ENCODE peak calls at places on chromosome 18, in eight cellular contexts. One of them, this sample, is unnamed.
A peak's percentile ranks its signal among the peaks of the same experiment; 100 is the strongest.

GRCh38 chr18:23207191-23207955 is 72.1 kb downstream of the CABLES1 start:
- DNase-seq in fibroblast of pulmonary artery: no peak
- DNase-seq in A549: peak; percentile 19
- DNase-seq in AG04450: no peak
- DNase-seq in fibroblast of mammary gland: peak; percentile 30
- DNase-seq in upper lobe of left lung: no peak
- DNase-seq in GM20000: no peak
- DNase-seq in ovary: no peak
- DNase-seq in this sample: no peak

GRCh38 chr18:37465922-37466321 is 99.7 kb downstream of the CELF4 start:
- DNase-seq in fibroblast of pulmonary artery: no peak
- DNase-seq in A549: no peak
- DNase-seq in AG04450: no peak
- DNase-seq in fibroblast of mammary gland: no peak
- DNase-seq in upper lobe of left lung: no peak
- DNase-seq in GM20000: no peak
- DNase-seq in ovary: no peak
- DNase-seq in this sample: no peak

GRCh38 chr18:62131305-62131909 is 55.4 kb downstream of the PIGN start:
- DNase-seq in fibroblast of pulmonary artery: peak; percentile 84
- DNase-seq in A549: peak; percentile 50
- DNase-seq in AG04450: no peak
- DNase-seq in fibroblast of mammary gland: peak; percentile 72
- DNase-seq in upper lobe of left lung: no peak
- DNase-seq in GM20000: peak; percentile 46
- DNase-seq in ovary: peak; percentile 42
- DNase-seq in this sample: peak; percentile 25

GRCh38 chr18:50726960-50727589 is 92.7 kb downstream of the MRO start:
- DNase-seq in fibroblast of pulmonary artery: no peak
- DNase-seq in A549: no peak
- DNase-seq in AG04450: no peak
- DNase-seq in fibroblast of mammary gland: no peak
- DNase-seq in upper lobe of left lung: no peak
- DNase-seq in GM20000: peak; percentile 80
- DNase-seq in ovary: no peak
- DNase-seq in this sample: peak; percentile 48

GRCh38 chr18:58572181-58572580 is 56.7 kb downstream of the ALPK2 start:
- DNase-seq in fibroblast of pulmonary artery: peak; percentile 98
- DNase-seq in A549: peak; percentile 65
- DNase-seq in AG04450: peak; percentile 98
- DNase-seq in fibroblast of mammary gland: peak; percentile 100
- DNase-seq in upper lobe of left lung: no peak
- DNase-seq in GM20000: no peak
- DNase-seq in ovary: no peak
- DNase-seq in this sample: no peak

GRCh38 chr18:36212301-36212977 is 25.1 kb downstream of the MOCOS start:
- DNase-seq in fibroblast of pulmonary artery: peak; percentile 34
- DNase-seq in A549: no peak
- DNase-seq in AG04450: no peak
- DNase-seq in fibroblast of mammary gland: peak; percentile 30
- DNase-seq in upper lobe of left lung: no peak
- DNase-seq in GM20000: no peak
- DNase-seq in ovary: peak; percentile 75
- DNase-seq in this sample: no peak

GRCh38 chr18:66826211-66826610 is 222.3 kb upstream of the CDH19 start:
- DNase-seq in fibroblast of pulmonary artery: peak; percentile 0
- DNase-seq in A549: no peak
- DNase-seq in AG04450: no peak
- DNase-seq in fibroblast of mammary gland: no peak
- DNase-seq in upper lobe of left lung: no peak
- DNase-seq in GM20000: no peak
- DNase-seq in ovary: no peak
- DNase-seq in this sample: no peak

GRCh38 chr18:55588876-55589595 is 1.0 kb upstream of the TCF4 start:
- DNase-seq in fibroblast of pulmonary artery: no peak
- DNase-seq in A549: peak; percentile 3
- DNase-seq in AG04450: no peak
- DNase-seq in fibroblast of mammary gland: peak; percentile 31
- DNase-seq in upper lobe of left lung: no peak
- DNase-seq in GM20000: no peak
- DNase-seq in ovary: no peak
- DNase-seq in this sample: no peak

GRCh38 chr18:21486905-21487437 is 113.5 kb downstream of the ESCO1 start:
- DNase-seq in fibroblast of pulmonary artery: no peak
- DNase-seq in A549: no peak
- DNase-seq in AG04450: no peak
- DNase-seq in fibroblast of mammary gland: no peak
- DNase-seq in upper lobe of left lung: no peak
- DNase-seq in GM20000: no peak
- DNase-seq in ovary: no peak
- DNase-seq in this sample: no peak

GRCh38 chr18:65439184-65439583 is 311.6 kb upstream of the CDH7 start:
- DNase-seq in fibroblast of pulmonary artery: no peak
- DNase-seq in A549: peak; percentile 1
- DNase-seq in AG04450: no peak
- DNase-seq in fibroblast of mammary gland: peak; percentile 2
- DNase-seq in upper lobe of left lung: no peak
- DNase-seq in GM20000: no peak
- DNase-seq in ovary: no peak
- DNase-seq in this sample: no peak
- TF ChIP-seq CTCF in fibroblast of pulmonary artery: no peak
- TF ChIP-seq CTCF in A549: no peak
- TF ChIP-seq CTCF in AG04450: no peak
- TF ChIP-seq CTCF in fibroblast of mammary gland: no peak
- TF ChIP-seq CTCF in upper lobe of left lung: no peak
- TF ChIP-seq CTCF in GM20000: no peak
- TF ChIP-seq CTCF in ovary: no peak
- TF ChIP-seq CTCF in this sample: no peak

GRCh38 chr18:79964330-79965118 is at the start of gene HSBP1L1:
- DNase-seq in fibroblast of pulmonary artery: peak; percentile 51
- DNase-seq in A549: peak; percentile 58
- DNase-seq in AG04450: no peak
- DNase-seq in fibroblast of mammary gland: peak; percentile 28
- DNase-seq in upper lobe of left lung: peak; percentile 96
- DNase-seq in GM20000: peak; percentile 86
- DNase-seq in ovary: peak; percentile 76
- DNase-seq in this sample: no peak
- TF ChIP-seq CTCF in fibroblast of pulmonary artery: no peak
- TF ChIP-seq CTCF in A549: peak; percentile 14
- TF ChIP-seq CTCF in AG04450: peak; percentile 16
- TF ChIP-seq CTCF in fibroblast of mammary gland: no peak
- TF ChIP-seq CTCF in upper lobe of left lung: peak; percentile 88
- TF ChIP-seq CTCF in GM20000: no peak
- TF ChIP-seq CTCF in ovary: no peak
- TF ChIP-seq CTCF in this sample: peak; percentile 24

DNA sequence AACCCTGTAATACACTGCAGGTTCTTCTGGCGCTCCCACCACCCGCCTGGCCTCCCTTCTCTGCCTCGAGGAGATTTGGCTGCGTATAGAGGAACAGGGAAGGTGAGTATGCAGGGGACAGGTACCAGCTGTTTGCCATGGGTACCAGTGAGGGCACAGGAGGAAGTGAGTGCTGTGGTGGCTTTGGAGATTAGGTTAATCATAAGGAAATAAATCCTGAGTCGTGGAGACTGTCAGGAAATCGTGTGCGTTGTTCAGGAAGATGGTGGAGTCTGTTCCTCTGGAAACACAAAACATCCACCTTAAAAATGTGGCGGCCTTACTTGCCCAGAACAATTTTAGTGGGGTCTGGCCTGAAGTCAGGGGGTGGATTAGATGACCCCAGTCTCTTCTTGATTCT is 230.4 kb downstream of the FAM210A start:
- DNase-seq in fibroblast of pulmonary artery: no peak
- DNase-seq in A549: no peak
- DNase-seq in AG04450: no peak
- DNase-seq in fibroblast of mammary gland: no peak
- DNase-seq in upper lobe of left lung: no peak
- DNase-seq in GM20000: no peak
- DNase-seq in ovary: no peak
- DNase-seq in this sample: no peak
- TF ChIP-seq CTCF in fibroblast of pulmonary artery: no peak
- TF ChIP-seq CTCF in A549: no peak
- TF ChIP-seq CTCF in AG04450: no peak
- TF ChIP-seq CTCF in fibroblast of mammary gland: no peak
- TF ChIP-seq CTCF in upper lobe of left lung: no peak
- TF ChIP-seq CTCF in GM20000: no peak
- TF ChIP-seq CTCF in ovary: no peak
- TF ChIP-seq CTCF in this sample: no peak

DNA sequence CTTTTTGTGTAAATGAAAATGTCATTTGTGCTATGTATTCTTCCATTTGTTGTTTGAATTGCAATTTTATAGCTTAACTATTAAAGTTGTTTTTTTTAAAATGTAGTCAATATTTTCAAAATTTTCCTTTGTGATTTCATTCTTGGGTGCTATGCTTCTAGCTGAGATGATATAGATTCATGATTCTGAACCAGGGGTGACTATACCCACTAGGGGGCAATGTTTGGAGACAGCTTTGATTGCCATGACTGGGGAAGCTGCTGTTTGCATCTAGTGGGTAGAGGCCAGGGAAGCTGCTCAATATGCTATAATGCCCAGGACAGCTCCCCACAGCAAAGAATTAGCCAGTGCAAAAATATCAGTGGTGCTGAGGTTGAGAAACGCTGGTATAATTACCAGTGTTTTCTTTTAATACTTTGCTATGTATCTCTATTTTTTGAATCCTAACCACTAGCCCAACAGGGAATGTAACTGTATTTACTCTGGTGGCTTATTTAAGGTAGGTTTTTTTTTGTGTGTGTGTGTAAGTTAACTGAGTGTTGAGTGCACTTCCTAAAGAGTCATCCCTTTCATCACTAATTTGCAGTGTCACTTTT is 99.7 kb downstream of the MEP1B start:
- DNase-seq in fibroblast of pulmonary artery: peak; percentile 86
- DNase-seq in A549: peak; percentile 58
- DNase-seq in AG04450: peak; percentile 36
- DNase-seq in fibroblast of mammary gland: peak; percentile 75
- DNase-seq in upper lobe of left lung: no peak
- DNase-seq in GM20000: peak; percentile 45
- DNase-seq in ovary: no peak
- DNase-seq in this sample: no peak
- TF ChIP-seq CTCF in fibroblast of pulmonary artery: peak; percentile 87
- TF ChIP-seq CTCF in A549: peak; percentile 65
- TF ChIP-seq CTCF in AG04450: peak; percentile 89
- TF ChIP-seq CTCF in fibroblast of mammary gland: peak; percentile 86
- TF ChIP-seq CTCF in upper lobe of left lung: peak; percentile 54
- TF ChIP-seq CTCF in GM20000: peak; percentile 27
- TF ChIP-seq CTCF in ovary: no peak
- TF ChIP-seq CTCF in this sample: peak; percentile 66

GRCh38 chr18:12093520-12094257 is at the start of gene ANKRD62:
- DNase-seq in fibroblast of pulmonary artery: no peak
- DNase-seq in A549: no peak
- DNase-seq in AG04450: no peak
- DNase-seq in fibroblast of mammary gland: no peak
- DNase-seq in upper lobe of left lung: peak; percentile 77
- DNase-seq in GM20000: no peak
- DNase-seq in ovary: no peak
- DNase-seq in this sample: no peak
- TF ChIP-seq CTCF in fibroblast of pulmonary artery: no peak
- TF ChIP-seq CTCF in A549: no peak
- TF ChIP-seq CTCF in AG04450: no peak
- TF ChIP-seq CTCF in fibroblast of mammary gland: no peak
- TF ChIP-seq CTCF in upper lobe of left lung: no peak
- TF ChIP-seq CTCF in GM20000: no peak
- TF ChIP-seq CTCF in ovary: no peak
- TF ChIP-seq CTCF in this sample: no peak

DNA sequence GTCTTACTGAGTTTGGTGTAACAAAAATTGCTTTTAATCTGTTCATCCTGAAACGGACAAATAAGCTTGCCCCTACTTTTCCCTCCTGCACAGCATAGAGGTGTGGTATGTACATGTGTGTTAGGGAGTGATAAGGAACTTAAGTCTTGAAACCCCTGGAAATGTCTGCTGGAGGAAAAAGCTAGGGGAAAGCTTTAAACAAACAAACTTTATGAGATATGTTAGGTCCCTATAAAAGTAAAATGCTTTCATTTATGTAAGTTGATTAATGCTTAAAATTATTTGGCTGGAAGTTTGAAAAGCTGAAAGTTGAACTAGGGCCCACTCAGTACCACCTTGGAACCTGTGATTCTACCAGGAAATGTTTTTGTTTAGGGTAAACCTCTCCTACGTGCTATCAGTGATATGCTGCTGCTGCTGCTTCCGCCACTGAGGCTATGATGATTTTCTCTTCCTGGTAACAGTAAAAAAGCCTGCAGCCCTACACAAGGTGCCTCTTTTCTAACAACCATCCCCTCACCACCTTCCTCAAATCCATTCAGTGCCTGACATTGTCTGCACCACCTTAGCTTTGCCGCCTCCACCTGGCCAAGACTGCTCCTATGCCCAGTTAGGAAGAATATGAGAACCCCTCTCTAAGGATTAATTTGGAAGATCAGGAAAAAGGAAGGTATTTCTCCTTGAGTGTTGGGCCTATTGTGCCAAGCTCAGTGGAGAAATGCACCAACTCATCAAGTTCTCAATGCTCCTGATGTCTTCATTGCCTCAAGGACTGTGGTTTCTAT is 2.5 kb upstream of the YES1 start:
- DNase-seq in fibroblast of pulmonary artery: no peak
- DNase-seq in A549: no peak
- DNase-seq in AG04450: no peak
- DNase-seq in fibroblast of mammary gland: no peak
- DNase-seq in upper lobe of left lung: no peak
- DNase-seq in GM20000: no peak
- DNase-seq in ovary: no peak
- DNase-seq in this sample: no peak
- TF ChIP-seq CTCF in fibroblast of pulmonary artery: no peak
- TF ChIP-seq CTCF in A549: no peak
- TF ChIP-seq CTCF in AG04450: no peak
- TF ChIP-seq CTCF in fibroblast of mammary gland: no peak
- TF ChIP-seq CTCF in upper lobe of left lung: no peak
- TF ChIP-seq CTCF in GM20000: no peak
- TF ChIP-seq CTCF in ovary: no peak
- TF ChIP-seq CTCF in this sample: no peak

GRCh38 chr18:11156977-11157376 is 7.6 kb upstream of the PIEZO2 start:
- DNase-seq in fibroblast of pulmonary artery: no peak
- DNase-seq in A549: no peak
- DNase-seq in AG04450: no peak
- DNase-seq in fibroblast of mammary gland: no peak
- DNase-seq in upper lobe of left lung: no peak
- DNase-seq in GM20000: no peak
- DNase-seq in ovary: no peak
- DNase-seq in this sample: no peak

GRCh38 chr18:11153096-11153495 is 3.7 kb upstream of the PIEZO2 start:
- DNase-seq in fibroblast of pulmonary artery: no peak
- DNase-seq in A549: no peak
- DNase-seq in AG04450: no peak
- DNase-seq in fibroblast of mammary gland: no peak
- DNase-seq in upper lobe of left lung: no peak
- DNase-seq in GM20000: no peak
- DNase-seq in ovary: no peak
- DNase-seq in this sample: no peak

GRCh38 chr18:11150271-11150615 is 874 bp upstream of the PIEZO2 start:
- DNase-seq in fibroblast of pulmonary artery: no peak
- DNase-seq in A549: no peak
- DNase-seq in AG04450: no peak
- DNase-seq in fibroblast of mammary gland: no peak
- DNase-seq in upper lobe of left lung: no peak
- DNase-seq in GM20000: no peak
- DNase-seq in ovary: no peak
- DNase-seq in this sample: no peak

GRCh38 chr18:11154983-11155759 is 5.8 kb upstream of the PIEZO2 start:
- DNase-seq in fibroblast of pulmonary artery: no peak
- DNase-seq in A549: no peak
- DNase-seq in AG04450: no peak
- DNase-seq in fibroblast of mammary gland: no peak
- DNase-seq in upper lobe of left lung: no peak
- DNase-seq in GM20000: no peak
- DNase-seq in ovary: no peak
- DNase-seq in this sample: no peak

GRCh38 chr18:11154369-11154982 is 5.1 kb upstream of the PIEZO2 start:
- DNase-seq in fibroblast of pulmonary artery: peak; percentile 81
- DNase-seq in A549: peak; percentile 42
- DNase-seq in AG04450: peak; percentile 16
- DNase-seq in fibroblast of mammary gland: peak; percentile 67
- DNase-seq in upper lobe of left lung: no peak
- DNase-seq in GM20000: peak; percentile 62
- DNase-seq in ovary: no peak
- DNase-seq in this sample: no peak
- TF ChIP-seq CTCF in fibroblast of pulmonary artery: peak; percentile 61
- TF ChIP-seq CTCF in A549: peak; percentile 61
- TF ChIP-seq CTCF in AG04450: peak; percentile 65
- TF ChIP-seq CTCF in fibroblast of mammary gland: peak; percentile 49
- TF ChIP-seq CTCF in upper lobe of left lung: peak; percentile 36
- TF ChIP-seq CTCF in GM20000: no peak
- TF ChIP-seq CTCF in ovary: no peak
- TF ChIP-seq CTCF in this sample: peak; percentile 43